ENCODE peak calls at places on chromosomes 3 and 15, in nine cellular contexts. One of them, this sample, is unnamed.

GRCh38 chr3:42593635-42594034 is 3.0 kb downstream of the SS18L2 start:
- DNase-seq in endothelial cell of umbilical vein: no peak
- DNase-seq in CD8-positive, alpha-beta memory T cell: no peak
- DNase-seq in osteoblast: no peak
- DNase-seq in astrocyte: no peak
- DNase-seq in GM12878: no peak
- DNase-seq in fibroblast of lung: no peak
- DNase-seq in body of pancreas: no peak
- DNase-seq in AG04450: no peak
- DNase-seq in this sample: no peak

GRCh38 chr3:11015369-11015768 is 22.8 kb downstream of the SLC6A1 start:
- DNase-seq in endothelial cell of umbilical vein: no peak
- DNase-seq in CD8-positive, alpha-beta memory T cell: no peak
- DNase-seq in osteoblast: no peak
- DNase-seq in astrocyte: no peak
- DNase-seq in GM12878: no peak
- DNase-seq in fibroblast of lung: no peak
- DNase-seq in body of pancreas: no peak
- DNase-seq in AG04450: no peak
- DNase-seq in this sample: no peak

GRCh38 chr3:52237006-52237658 is 1.8 kb downstream of the TWF2 start:
- DNase-seq in endothelial cell of umbilical vein: no peak
- DNase-seq in CD8-positive, alpha-beta memory T cell: no peak
- DNase-seq in osteoblast: no peak
- DNase-seq in astrocyte: no peak
- DNase-seq in GM12878: no peak
- DNase-seq in fibroblast of lung: no peak
- DNase-seq in body of pancreas: no peak
- DNase-seq in AG04450: no peak
- DNase-seq in this sample: no peak

GRCh38 chr3:177335728-177336127 is 138.4 kb upstream of the TBL1XR1 start:
- DNase-seq in endothelial cell of umbilical vein: no peak
- DNase-seq in CD8-positive, alpha-beta memory T cell: no peak
- DNase-seq in osteoblast: no peak
- DNase-seq in astrocyte: peak
- DNase-seq in GM12878: no peak
- DNase-seq in fibroblast of lung: peak
- DNase-seq in body of pancreas: no peak
- DNase-seq in AG04450: no peak
- DNase-seq in this sample: no peak

GRCh38 chr3:124351430-124352142 is 359.7 kb upstream of the ROPN1 start:
- DNase-seq in endothelial cell of umbilical vein: peak
- DNase-seq in CD8-positive, alpha-beta memory T cell: no peak
- DNase-seq in osteoblast: peak
- DNase-seq in astrocyte: peak
- DNase-seq in GM12878: no peak
- DNase-seq in fibroblast of lung: peak
- DNase-seq in body of pancreas: no peak
- DNase-seq in AG04450: peak
- DNase-seq in this sample: no peak

GRCh38 chr3:86934851-86935250 is 56.1 kb downstream of the VGLL3 start:
- DNase-seq in endothelial cell of umbilical vein: no peak
- DNase-seq in CD8-positive, alpha-beta memory T cell: no peak
- DNase-seq in osteoblast: no peak
- DNase-seq in astrocyte: no peak
- DNase-seq in GM12878: no peak
- DNase-seq in fibroblast of lung: no peak
- DNase-seq in body of pancreas: no peak
- DNase-seq in AG04450: no peak
- DNase-seq in this sample: no peak

GRCh38 chr3:120274739-120275167 is 10.3 kb downstream of the GPR156 start:
- DNase-seq in endothelial cell of umbilical vein: no peak
- DNase-seq in CD8-positive, alpha-beta memory T cell: no peak
- DNase-seq in osteoblast: no peak
- DNase-seq in astrocyte: peak
- DNase-seq in GM12878: no peak
- DNase-seq in fibroblast of lung: peak
- DNase-seq in body of pancreas: no peak
- DNase-seq in AG04450: peak
- DNase-seq in this sample: no peak

GRCh38 chr3:110576962-110577361 is 494.7 kb upstream of the NECTIN3 start:
- DNase-seq in endothelial cell of umbilical vein: peak
- DNase-seq in CD8-positive, alpha-beta memory T cell: no peak
- DNase-seq in osteoblast: peak
- DNase-seq in astrocyte: peak
- DNase-seq in GM12878: no peak
- DNase-seq in fibroblast of lung: peak
- DNase-seq in body of pancreas: no peak
- DNase-seq in AG04450: peak
- DNase-seq in this sample: peak

GRCh38 chr3:98793971-98794370 is 30.8 kb downstream of the ST3GAL6 start:
- DNase-seq in endothelial cell of umbilical vein: no peak
- DNase-seq in CD8-positive, alpha-beta memory T cell: no peak
- DNase-seq in osteoblast: no peak
- DNase-seq in astrocyte: no peak
- DNase-seq in GM12878: no peak
- DNase-seq in fibroblast of lung: peak
- DNase-seq in body of pancreas: no peak
- DNase-seq in AG04450: no peak
- DNase-seq in this sample: no peak

GRCh38 chr15:69587731-69588130 is 135.1 kb downstream of the RPLP1 start:
- DNase-seq in endothelial cell of umbilical vein: no peak
- DNase-seq in CD8-positive, alpha-beta memory T cell: no peak
- DNase-seq in osteoblast: no peak
- DNase-seq in astrocyte: no peak
- DNase-seq in GM12878: no peak
- DNase-seq in fibroblast of lung: no peak
- DNase-seq in body of pancreas: no peak
- DNase-seq in AG04450: no peak
- DNase-seq in this sample: no peak

GRCh38 chr3:146464005-146464595 is 5.3 kb downstream of the PLSCR2 start:
- DNase-seq in endothelial cell of umbilical vein: no peak
- DNase-seq in CD8-positive, alpha-beta memory T cell: no peak
- DNase-seq in osteoblast: peak
- DNase-seq in astrocyte: peak
- DNase-seq in GM12878: no peak
- DNase-seq in fibroblast of lung: peak
- DNase-seq in body of pancreas: no peak
- DNase-seq in AG04450: no peak
- DNase-seq in this sample: peak

GRCh38 chr15:40050788-40051615 is 12.0 kb upstream of the SRP14 start:
- DNase-seq in endothelial cell of umbilical vein: no peak
- DNase-seq in CD8-positive, alpha-beta memory T cell: no peak
- DNase-seq in osteoblast: no peak
- DNase-seq in astrocyte: no peak
- DNase-seq in GM12878: no peak
- DNase-seq in fibroblast of lung: peak
- DNase-seq in body of pancreas: no peak
- DNase-seq in AG04450: no peak
- DNase-seq in this sample: no peak

GRCh38 chr15:56918046-56918906 is at the start of gene TCF12:
- DNase-seq in endothelial cell of umbilical vein: peak
- DNase-seq in CD8-positive, alpha-beta memory T cell: peak
- DNase-seq in osteoblast: peak
- DNase-seq in astrocyte: peak
- DNase-seq in GM12878: peak
- DNase-seq in fibroblast of lung: peak
- DNase-seq in body of pancreas: peak
- DNase-seq in AG04450: peak
- DNase-seq in this sample: peak

GRCh38 chr15:66586155-66586976 is 20.6 kb upstream of the LCTL start:
- DNase-seq in endothelial cell of umbilical vein: no peak
- DNase-seq in CD8-positive, alpha-beta memory T cell: no peak
- DNase-seq in osteoblast: peak
- DNase-seq in astrocyte: no peak
- DNase-seq in GM12878: no peak
- DNase-seq in fibroblast of lung: no peak
- DNase-seq in body of pancreas: no peak
- DNase-seq in AG04450: no peak
- DNase-seq in this sample: no peak

GRCh38 chr3:62755285-62755684 is 119.9 kb downstream of the CADPS start:
- DNase-seq in endothelial cell of umbilical vein: no peak
- DNase-seq in CD8-positive, alpha-beta memory T cell: no peak
- DNase-seq in osteoblast: peak
- DNase-seq in astrocyte: no peak
- DNase-seq in GM12878: no peak
- DNase-seq in fibroblast of lung: no peak
- DNase-seq in body of pancreas: no peak
- DNase-seq in AG04450: no peak
- DNase-seq in this sample: peak

GRCh38 chr15:66955871-66956585 is 109.4 kb upstream of the SMAD3 start:
- DNase-seq in endothelial cell of umbilical vein: peak
- DNase-seq in CD8-positive, alpha-beta memory T cell: no peak
- DNase-seq in osteoblast: no peak
- DNase-seq in astrocyte: peak
- DNase-seq in GM12878: no peak
- DNase-seq in fibroblast of lung: peak
- DNase-seq in body of pancreas: no peak
- DNase-seq in AG04450: no peak
- DNase-seq in this sample: peak

GRCh38 chr15:78010112-78010511 is 67.4 kb downstream of the TBC1D2B start:
- DNase-seq in endothelial cell of umbilical vein: no peak
- DNase-seq in CD8-positive, alpha-beta memory T cell: no peak
- DNase-seq in osteoblast: no peak
- DNase-seq in astrocyte: no peak
- DNase-seq in GM12878: no peak
- DNase-seq in fibroblast of lung: no peak
- DNase-seq in body of pancreas: no peak
- DNase-seq in AG04450: no peak
- DNase-seq in this sample: no peak

GRCh38 chr15:78006567-78007205 is 70.8 kb downstream of the TBC1D2B start:
- DNase-seq in endothelial cell of umbilical vein: no peak
- DNase-seq in CD8-positive, alpha-beta memory T cell: no peak
- DNase-seq in osteoblast: no peak
- DNase-seq in astrocyte: no peak
- DNase-seq in GM12878: no peak
- DNase-seq in fibroblast of lung: no peak
- DNase-seq in body of pancreas: peak
- DNase-seq in AG04450: no peak
- DNase-seq in this sample: no peak

GRCh38 chr15:78007211-78007956 is 70.1 kb downstream of the TBC1D2B start:
- DNase-seq in endothelial cell of umbilical vein: no peak
- DNase-seq in CD8-positive, alpha-beta memory T cell: no peak
- DNase-seq in osteoblast: peak
- DNase-seq in astrocyte: no peak
- DNase-seq in GM12878: no peak
- DNase-seq in fibroblast of lung: no peak
- DNase-seq in body of pancreas: peak
- DNase-seq in AG04450: no peak
- DNase-seq in this sample: no peak

GRCh38 chr15:78004919-78005634 is 72.4 kb downstream of the TBC1D2B start:
- DNase-seq in endothelial cell of umbilical vein: peak
- DNase-seq in CD8-positive, alpha-beta memory T cell: no peak
- DNase-seq in osteoblast: peak
- DNase-seq in astrocyte: peak
- DNase-seq in GM12878: no peak
- DNase-seq in fibroblast of lung: peak
- DNase-seq in body of pancreas: peak
- DNase-seq in AG04450: peak
- DNase-seq in this sample: peak

GRCh38 chr15:78007965-78008886 is 69.3 kb downstream of the TBC1D2B start:
- DNase-seq in endothelial cell of umbilical vein: no peak
- DNase-seq in CD8-positive, alpha-beta memory T cell: no peak
- DNase-seq in osteoblast: peak
- DNase-seq in astrocyte: peak
- DNase-seq in GM12878: no peak
- DNase-seq in fibroblast of lung: peak
- DNase-seq in body of pancreas: peak
- DNase-seq in AG04450: peak
- DNase-seq in this sample: peak
- H3K27ac ChIP-seq in endothelial cell of umbilical vein: no peak
- H3K27ac ChIP-seq in CD8-positive, alpha-beta memory T cell: no peak
- H3K27ac ChIP-seq in osteoblast: no peak
- H3K27ac ChIP-seq in astrocyte: no peak
- H3K27ac ChIP-seq in GM12878: no peak
- H3K27ac ChIP-seq in fibroblast of lung: no peak
- H3K27ac ChIP-seq in body of pancreas: peak
- H3K27ac ChIP-seq in AG04450: peak
- H3K27ac ChIP-seq in this sample: peak

DNA sequence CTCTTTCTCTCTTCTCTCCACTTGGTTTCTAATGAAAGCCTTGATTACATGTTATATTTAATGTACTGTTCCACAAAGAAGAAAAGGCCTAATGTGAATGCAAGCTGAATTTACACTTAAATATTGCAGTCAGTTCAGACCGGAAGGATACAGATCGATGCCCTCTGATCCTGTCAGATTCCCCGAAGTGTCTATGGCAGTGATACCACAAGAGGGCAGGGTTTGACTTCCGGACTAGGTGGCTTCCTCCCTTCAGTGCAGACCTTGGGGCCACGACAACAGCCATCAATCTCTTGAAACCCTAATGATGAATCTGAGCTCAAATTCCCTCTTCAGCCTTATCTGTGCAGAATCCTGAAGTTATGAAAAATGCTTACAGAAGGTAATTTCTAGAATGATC is 29.5 kb downstream of the AGTR1 start:
- DNase-seq in endothelial cell of umbilical vein: no peak
- DNase-seq in CD8-positive, alpha-beta memory T cell: no peak
- DNase-seq in osteoblast: no peak
- DNase-seq in astrocyte: no peak
- DNase-seq in GM12878: no peak
- DNase-seq in fibroblast of lung: no peak
- DNase-seq in body of pancreas: peak
- DNase-seq in AG04450: no peak
- DNase-seq in this sample: no peak
- H3K27ac ChIP-seq in endothelial cell of umbilical vein: no peak
- H3K27ac ChIP-seq in CD8-positive, alpha-beta memory T cell: no peak
- H3K27ac ChIP-seq in osteoblast: no peak
- H3K27ac ChIP-seq in astrocyte: no peak
- H3K27ac ChIP-seq in GM12878: no peak
- H3K27ac ChIP-seq in fibroblast of lung: no peak
- H3K27ac ChIP-seq in body of pancreas: no peak
- H3K27ac ChIP-seq in AG04450: no peak
- H3K27ac ChIP-seq in this sample: no peak

DNA sequence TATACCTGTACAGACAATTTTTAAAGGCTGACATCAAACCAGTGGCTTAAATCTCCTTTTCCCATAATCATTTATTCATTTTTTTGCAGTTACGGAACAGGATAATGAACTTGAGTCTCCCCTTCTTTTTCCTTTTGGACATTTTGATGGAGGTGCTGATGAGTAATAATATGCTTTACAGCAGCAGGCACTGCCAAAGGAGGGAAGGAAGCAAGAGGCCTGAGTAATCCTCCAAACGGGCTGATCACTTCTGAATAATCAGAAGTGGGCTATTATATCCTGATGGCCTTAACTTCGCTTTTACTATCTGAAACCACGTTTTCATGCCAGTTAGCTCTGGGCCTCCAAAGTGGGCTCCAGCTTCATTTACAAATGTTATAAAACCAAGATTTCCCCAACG is 527.2 kb downstream of the FOXP1 start:
- DNase-seq in endothelial cell of umbilical vein: peak
- DNase-seq in CD8-positive, alpha-beta memory T cell: no peak
- DNase-seq in osteoblast: no peak
- DNase-seq in astrocyte: peak
- DNase-seq in GM12878: no peak
- DNase-seq in fibroblast of lung: peak
- DNase-seq in body of pancreas: no peak
- DNase-seq in AG04450: no peak
- DNase-seq in this sample: no peak
- H3K27ac ChIP-seq in endothelial cell of umbilical vein: peak
- H3K27ac ChIP-seq in CD8-positive, alpha-beta memory T cell: no peak
- H3K27ac ChIP-seq in osteoblast: peak
- H3K27ac ChIP-seq in astrocyte: peak
- H3K27ac ChIP-seq in GM12878: no peak
- H3K27ac ChIP-seq in fibroblast of lung: peak
- H3K27ac ChIP-seq in body of pancreas: peak
- H3K27ac ChIP-seq in AG04450: no peak
- H3K27ac ChIP-seq in this sample: peak

GRCh38 chr15:74040115-74040850 is 42.1 kb downstream of the GOLGA6A start:
- DNase-seq in endothelial cell of umbilical vein: peak
- DNase-seq in CD8-positive, alpha-beta memory T cell: no peak
- DNase-seq in osteoblast: peak
- DNase-seq in astrocyte: peak
- DNase-seq in GM12878: no peak
- DNase-seq in fibroblast of lung: peak
- DNase-seq in body of pancreas: no peak
- DNase-seq in AG04450: peak
- DNase-seq in this sample: no peak
- H3K27ac ChIP-seq in endothelial cell of umbilical vein: peak
- H3K27ac ChIP-seq in CD8-positive, alpha-beta memory T cell: no peak
- H3K27ac ChIP-seq in osteoblast: peak
- H3K27ac ChIP-seq in astrocyte: peak
- H3K27ac ChIP-seq in GM12878: no peak
- H3K27ac ChIP-seq in fibroblast of lung: peak
- H3K27ac ChIP-seq in body of pancreas: peak
- H3K27ac ChIP-seq in AG04450: peak
- H3K27ac ChIP-seq in this sample: no peak